ENCODE peak calls at places on chromosomes 5 and 9, in seven cellular contexts. Z, F, O, L, U, H and A are unnamed samples.

GRCh38 chr5:28117273-28118065 is 1079.1 kb upstream of the CDH9 start:
- DNase-seq in H (no peak), Z (no peak), L (no peak), U (no peak), F (no peak), O (no peak), A (no peak)

GRCh38 chr9:93223241-93224180 is 39.6 kb downstream of the WNK2 start:
- DNase-seq in Z (peak), U (no peak), O (peak), H (no peak), F (peak), L (no peak), A (peak)

GRCh38 chr9:129557192-129558036 is 63.5 kb downstream of the C9orf50 start:
- DNase-seq in U (no peak), Z (peak), F (peak), H (no peak), O (peak), L (no peak), A (no peak)

GRCh38 chr5:179061025-179061424 is 852 bp downstream of the ZNF354C start:
- DNase-seq in F (peak), L (no peak), H (no peak), O (no peak), Z (no peak), U (no peak), A (no peak)

GRCh38 chr5:78803386-78803785 is 154.8 kb upstream of the LHFPL2 start:
- DNase-seq in F (no peak), O (no peak), L (peak), U (peak), Z (no peak), H (no peak), A (no peak)

GRCh38 chr9:37892063-37892462 is 11.9 kb downstream of the SLC25A51 start:
- DNase-seq in Z (no peak), O (no peak), F (no peak), L (no peak), H (no peak), U (no peak), A (no peak)

GRCh38 chr5:179154991-179155955 is 95.1 kb downstream of the ZNF354C start:
- DNase-seq in H (no peak), O (no peak), L (peak), U (peak), F (no peak), Z (no peak), A (no peak)

GRCh38 chr5:164191240-164191639 is 685.8 kb downstream of the MAT2B start:
- DNase-seq in O (no peak), Z (peak), U (no peak), H (peak), F (no peak), L (no peak), A (peak)

GRCh38 chr9:125878241-125878640 is 131.1 kb downstream of the PBX3 start:
- DNase-seq in Z (no peak), L (no peak), F (no peak), U (no peak), H (no peak), O (no peak), A (no peak)

GRCh38 chr5:140795259-140795641 is 598 bp downstream of the PCDHA2 start:
- DNase-seq in F (no peak), L (no peak), H (no peak), U (no peak), O (peak), Z (no peak), A (no peak)

GRCh38 chr5:129656952-129657351 is 90.9 kb upstream of the MINAR2 start:
- DNase-seq in U (no peak), Z (no peak), O (no peak), L (no peak), F (no peak), H (no peak), A (no peak)

DNA sequence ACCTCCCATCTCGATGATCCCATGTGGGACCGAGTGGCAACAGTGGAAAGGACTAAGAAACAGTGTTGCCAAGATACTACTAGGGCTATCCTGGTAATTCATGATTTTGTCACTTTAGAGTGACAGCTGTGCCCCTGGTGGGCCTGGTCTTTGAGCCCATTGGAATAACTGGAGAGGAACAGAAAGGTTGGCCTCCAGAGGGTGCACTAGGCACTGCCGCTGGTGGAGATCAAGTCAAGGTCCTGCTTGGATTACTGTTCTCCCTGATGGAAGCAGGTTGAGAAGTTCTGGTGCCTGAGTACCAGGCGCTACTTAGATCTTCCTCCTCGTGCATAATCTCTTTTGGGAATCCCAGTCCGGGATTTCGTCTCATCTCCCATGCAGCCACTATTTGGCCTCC is 129.6 kb downstream of the SEC61B start:
- DNase-seq in L (no peak), F (no peak), U (no peak), Z (no peak), H (no peak), O (no peak), A (no peak)
- TF ChIP-seq CTCF in L (no peak), F (no peak), U (no peak), Z (no peak), H (no peak), O (no peak), A (no peak)

GRCh38 chr9:228929-229695 is 14.4 kb downstream of the DOCK8 start:
- DNase-seq in O (no peak), U (no peak), Z (no peak), F (no peak), L (no peak), H (no peak), A (no peak)
- H3K4me3 ChIP-seq in O (no peak), U (no peak), Z (no peak), F (no peak), L (no peak), H (no peak), A (no peak)

DNA sequence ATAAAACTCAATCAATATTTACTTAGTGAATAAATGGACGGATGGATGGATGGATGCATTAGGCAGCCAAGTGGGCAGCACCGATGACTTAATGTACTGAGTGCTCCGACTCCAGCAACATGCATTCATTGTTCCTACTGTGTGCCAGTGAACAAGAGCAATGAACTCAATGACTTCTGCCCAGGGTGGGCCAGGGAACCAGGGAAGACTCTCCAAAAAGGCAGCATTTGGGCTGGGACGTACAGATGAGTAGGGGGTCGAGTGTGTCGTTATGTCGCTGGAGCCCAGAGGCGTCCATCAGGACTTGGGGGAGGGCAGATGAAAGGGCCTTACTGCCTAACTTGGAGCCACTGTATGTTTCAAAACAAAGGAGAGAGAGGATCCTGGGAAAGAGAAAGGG is 126.4 kb downstream of the KCNIP1 start:
- DNase-seq in Z (no peak), H (no peak), F (no peak), U (no peak), O (no peak), L (no peak), A (no peak)
- TF ChIP-seq CTCF in Z (no peak), H (no peak), F (no peak), U (no peak), O (no peak), L (no peak), A (no peak)

GRCh38 chr5:7849531-7850240 is 1.2 kb downstream of the CFAP90 start:
- DNase-seq in H (no peak), Z (no peak), O (peak), L (no peak), U (no peak), F (peak), A (no peak)
- H3K4me3 ChIP-seq in H (no peak), Z (peak), O (peak), L (peak), U (peak), F (peak), A (peak)

GRCh38 chr9:70932097-70932496 is 189.3 kb downstream of the TRPM3 start:
- DNase-seq in L (no peak), Z (no peak), H (no peak), U (no peak), F (no peak), O (no peak), A (no peak)

GRCh38 chr9:70936536-70936935 is 184.9 kb downstream of the TRPM3 start:
- DNase-seq in L (no peak), U (no peak), O (no peak), H (no peak), Z (no peak), F (no peak), A (no peak)

GRCh38 chr9:70934642-70935041 is 186.8 kb downstream of the TRPM3 start:
- DNase-seq in L (no peak), U (no peak), O (no peak), H (no peak), F (no peak), Z (no peak), A (no peak)

GRCh38 chr9:70933318-70933717 is 188.1 kb downstream of the TRPM3 start:
- DNase-seq in U (no peak), F (no peak), L (no peak), O (no peak), H (no peak), Z (no peak), A (no peak)

DNA sequence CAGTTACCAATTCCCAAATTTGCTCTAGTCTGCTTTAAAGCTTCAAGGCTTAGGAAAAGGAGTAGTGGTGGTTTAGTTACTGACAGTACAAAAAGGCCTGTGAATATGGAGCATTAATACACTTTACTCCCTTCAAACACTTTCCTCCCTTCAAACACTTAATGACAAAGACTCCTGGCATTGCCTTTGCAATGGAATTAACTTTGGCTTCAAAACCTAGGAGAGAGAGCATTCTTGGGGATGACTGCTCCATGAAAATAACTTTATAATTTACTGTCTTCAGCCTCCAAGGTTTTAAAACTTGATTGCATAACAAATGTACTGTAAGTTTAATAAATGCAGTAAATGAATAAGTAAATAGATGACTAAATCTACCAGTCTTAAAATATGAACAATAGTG is 185.6 kb downstream of the TRPM3 start:
- DNase-seq in U (no peak), F (no peak), Z (no peak), O (no peak), L (no peak), H (no peak), A (peak)
- TF ChIP-seq CTCF in U (no peak), F (no peak), Z (no peak), O (no peak), L (no peak), H (no peak), A (no peak)

GRCh38 chr5:62643556-62644451 is 65.2 kb downstream of the LRRC70 start:
- DNase-seq in L (no peak), O (no peak), H (no peak), Z (no peak), U (no peak), F (no peak), A (no peak)

GRCh38 chr5:62649025-62649424 is 70.4 kb downstream of the LRRC70 start:
- DNase-seq in O (no peak), H (peak), U (no peak), L (no peak), Z (no peak), F (no peak), A (no peak)

GRCh38 chr5:62647241-62647640 is 68.6 kb downstream of the LRRC70 start:
- DNase-seq in F (no peak), L (no peak), U (no peak), Z (no peak), H (no peak), O (no peak), A (no peak)

GRCh38 chr5:62649476-62650113 is 71.0 kb downstream of the LRRC70 start:
- DNase-seq in Z (no peak), F (no peak), O (no peak), H (no peak), U (no peak), L (no peak), A (no peak)

DNA sequence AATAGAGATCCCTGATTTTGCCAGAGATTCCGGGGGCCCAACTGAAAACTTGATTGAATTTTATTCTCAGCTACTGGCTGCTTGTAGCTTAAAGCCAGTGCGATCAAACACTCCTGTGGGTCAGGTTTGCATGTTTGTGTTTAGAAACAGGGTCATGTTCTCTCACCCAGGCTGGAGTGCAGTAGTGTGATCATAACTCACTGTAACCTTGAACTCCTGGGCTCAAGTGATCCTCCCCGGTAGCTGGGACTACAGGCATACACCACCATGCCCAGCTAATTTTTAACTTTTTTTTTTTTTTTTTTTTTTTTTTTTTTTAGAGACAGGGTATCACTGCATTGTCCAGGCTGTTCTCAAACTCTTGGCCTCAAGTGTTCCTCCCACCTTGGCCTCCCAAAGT is 66.6 kb downstream of the LRRC70 start:
- DNase-seq in Z (no peak), H (no peak), U (no peak), O (no peak), L (no peak), F (no peak), A (no peak)
- H3K4me3 ChIP-seq in Z (no peak), H (no peak), U (no peak), O (no peak), L (no peak), F (no peak), A (no peak)